ENCODE peak calls at places on chromosomes 5 and 9, in eight cellular contexts. C is astrocyte of the spinal cord, M is esophagus squamous epithelium, G is heart right ventricle, Z is IMR-90, N is adrenal gland, X is A549, E is tibial artery. W is an unnamed sample.
A peak's percentile ranks its signal among the peaks of the same experiment; 100 is the strongest.

GRCh38 chr9:117771162-117771561 is 67.0 kb downstream of the TLR4 start:
- DNase-seq in E (no peak), M (no peak), N (no peak), G (no peak), Z (no peak), X (no peak), C (no peak), W (no peak)

GRCh38 chr9:98691890-98692289 is 16.8 kb downstream of the GABBR2 start:
- DNase-seq in M (no peak), N (no peak), E (no peak), G (no peak), C (no peak), Z (no peak), X (no peak), W (no peak)

GRCh38 chr9:89786650-89787049 is 181.8 kb downstream of the GADD45G start:
- DNase-seq in G (peak; percentile 46), C (peak; percentile 52), M (no peak), E (no peak), X (no peak), Z (no peak), N (no peak), W (no peak)

GRCh38 chr9:128902351-128903078 is 18.3 kb upstream of the PHYHD1 start:
- DNase-seq in E (peak; percentile 91), N (no peak), C (no peak), Z (no peak), X (no peak), G (no peak), M (peak; percentile 42), W (peak; percentile 92)

GRCh38 chr5:133370904-133371303 is 241.4 kb downstream of the FSTL4 start:
- DNase-seq in G (no peak), N (no peak), C (no peak), Z (no peak), X (no peak), M (no peak), E (peak; percentile 47), W (no peak)

GRCh38 chr9:14640294-14640693 is 52.9 kb downstream of the ZDHHC21 start:
- DNase-seq in M (no peak), E (no peak), G (no peak), X (no peak), C (no peak), N (no peak), Z (no peak), W (no peak)

GRCh38 chr5:112733586-112733985 is 4.1 kb upstream of the APC start:
- DNase-seq in N (no peak), E (no peak), C (no peak), G (no peak), M (no peak), X (no peak), Z (no peak), W (no peak)

GRCh38 chr9:87282477-87282991 is 215.1 kb upstream of the DAPK1 start:
- DNase-seq in C (no peak), G (no peak), X (no peak), N (no peak), Z (no peak), E (no peak), M (no peak), W (no peak)

GRCh38 chr9:81174023-81174422 is 515.3 kb downstream of the TLE1 start:
- DNase-seq in N (no peak), G (no peak), X (no peak), E (no peak), M (no peak), C (no peak), Z (no peak), W (no peak)

GRCh38 chr5:17365756-17366155 is 132.3 kb upstream of the TAF11L2 start:
- DNase-seq in X (peak; percentile 42), Z (peak; percentile 89), C (no peak), E (no peak), N (no peak), M (no peak), G (no peak), W (no peak)

GRCh38 chr5:149434162-149435014 is 55.3 kb upstream of the IL17B start:
- DNase-seq in N (peak; percentile 84), E (peak; percentile 83), C (peak; percentile 66), Z (peak; percentile 82), M (no peak), X (peak; percentile 88), G (peak; percentile 69), W (peak; percentile 59)

GRCh38 chr5:149333711-149334443 is 11.4 kb upstream of the GRPEL2 start:
- DNase-seq in E (no peak), M (no peak), C (no peak), Z (peak; percentile 56), G (no peak), X (no peak), N (no peak), W (no peak)

GRCh38 chr5:135039526-135040296 is 5.7 kb upstream of the PITX1 start:
- DNase-seq in C (no peak), G (no peak), E (no peak), X (peak; percentile 35), M (no peak), N (no peak), Z (no peak), W (no peak)

GRCh38 chr5:135038829-135039525 is 4.9 kb upstream of the PITX1 start:
- DNase-seq in Z (no peak), E (no peak), M (no peak), G (no peak), C (no peak), N (no peak), X (no peak), W (no peak)

GRCh38 chr5:135041726-135042125 is 7.7 kb upstream of the PITX1 start:
- DNase-seq in X (no peak), E (no peak), G (no peak), N (no peak), Z (no peak), M (no peak), C (no peak), W (no peak)

GRCh38 chr5:135041145-135041587 is 7.1 kb upstream of the PITX1 start:
- DNase-seq in G (no peak), E (no peak), Z (no peak), N (no peak), X (no peak), M (no peak), C (no peak), W (no peak)

DNA sequence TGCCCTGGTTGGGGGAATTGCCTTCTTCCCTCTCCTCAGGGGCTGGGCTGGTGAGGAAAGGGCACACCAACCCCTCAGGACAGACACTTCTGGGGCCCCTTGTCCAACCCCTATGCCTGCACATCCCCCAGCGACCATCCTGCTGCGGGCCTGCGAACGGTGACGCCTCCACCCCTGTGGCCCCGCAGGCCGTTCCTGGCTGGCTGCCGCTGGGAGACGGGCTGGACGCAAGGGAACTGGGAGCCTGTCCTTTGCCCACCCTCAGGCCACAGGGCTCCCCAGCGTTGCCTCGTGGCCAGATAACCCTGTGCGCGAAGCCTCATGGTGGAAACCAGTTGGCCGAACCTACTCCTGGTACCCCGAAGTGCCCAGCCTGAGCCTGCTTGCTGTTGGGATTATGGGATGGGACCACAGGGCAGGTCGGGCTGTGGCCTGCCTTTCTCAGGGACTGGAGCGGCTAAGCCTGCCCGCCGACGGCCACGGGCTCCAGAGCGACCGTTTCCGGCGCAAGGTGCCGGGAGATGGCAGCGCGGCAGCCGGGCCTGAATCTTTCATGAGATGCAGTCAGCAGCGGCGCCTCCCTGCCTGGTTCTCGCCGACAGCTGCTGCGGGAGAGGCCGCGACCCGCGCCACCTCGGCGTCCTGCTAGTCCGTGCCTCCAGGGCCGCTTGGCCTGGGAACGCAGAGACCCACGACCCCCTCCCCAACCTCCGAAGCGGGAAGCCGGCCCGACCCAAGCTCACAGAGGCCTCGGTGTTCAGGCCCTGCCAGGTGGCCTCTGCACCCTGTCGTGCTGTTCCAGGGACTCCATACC is 6.5 kb upstream of the PITX1 start:
- DNase-seq in Z (no peak), N (no peak), C (no peak), E (no peak), G (no peak), X (no peak), M (no peak), W (no peak)
- H3K4me3 ChIP-seq in Z (no peak overlapping the region), N (no peak overlapping the region), C (no peak overlapping the region), E (no peak overlapping the region), G (no peak overlapping the region), X (no peak overlapping the region), M (peak overlapping the region; percentile 90), W (no peak overlapping the region)

DNA sequence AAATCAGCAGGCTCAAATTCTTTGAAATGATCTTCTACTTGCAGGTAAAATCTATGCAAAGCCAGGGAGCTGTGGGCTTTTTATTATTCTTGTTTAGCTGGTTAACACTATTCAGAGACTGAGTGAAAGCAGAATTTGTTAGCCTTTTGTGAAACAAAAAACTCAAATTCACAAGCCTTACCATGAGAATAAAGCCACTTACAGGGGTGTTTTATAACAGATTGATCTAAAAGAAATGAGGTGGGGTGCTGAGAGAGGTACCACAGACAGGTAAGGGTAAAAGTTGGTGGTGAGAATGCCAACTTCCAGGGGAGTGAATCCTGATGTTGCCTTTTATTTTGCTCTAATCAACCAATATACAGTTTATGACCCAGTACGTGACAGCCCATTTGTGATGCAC is 1585.6 kb downstream of the EFNA5 start:
- DNase-seq in M (no peak), G (no peak), E (no peak), N (no peak), Z (no peak), X (no peak), C (no peak), W (no peak)
- H3K4me3 ChIP-seq in M (no peak overlapping the region), G (no peak overlapping the region), E (no peak overlapping the region), N (no peak overlapping the region), Z (no peak overlapping the region), X (no peak overlapping the region), C (no peak overlapping the region), W (no peak overlapping the region)

GRCh38 chr5:77852068-77852513 is 76.0 kb upstream of the TBCA start:
- DNase-seq in M (no peak), G (no peak), X (no peak), Z (no peak), C (no peak), N (no peak), E (no peak), W (no peak)

GRCh38 chr5:77852514-77853352 is 76.6 kb upstream of the TBCA start:
- DNase-seq in Z (peak; percentile 78), N (peak; percentile 72), G (peak; percentile 62), E (no peak), M (no peak), C (peak; percentile 69), X (peak; percentile 53), W (peak; percentile 58)

GRCh38 chr5:77849308-77849900 is 73.3 kb upstream of the TBCA start:
- DNase-seq in C (no peak), G (no peak), M (no peak), Z (no peak), N (no peak), X (no peak), E (no peak), W (no peak)

GRCh38 chr5:77851229-77852067 is 75.3 kb upstream of the TBCA start:
- DNase-seq in E (no peak), C (no peak), M (no peak), N (peak; percentile 45), G (peak; percentile 14), X (no peak), Z (peak; percentile 14), W (no peak)

GRCh38 chr5:77850536-77851228 is 74.5 kb upstream of the TBCA start:
- DNase-seq in G (no peak), N (no peak), C (no peak), Z (no peak), X (no peak), E (no peak), M (no peak), W (no peak)
- H3K4me3 ChIP-seq in G (peak overlapping the region; percentile 35), N (no peak overlapping the region), C (peak overlapping the region; percentile 45), Z (no peak overlapping the region), X (no peak overlapping the region), E (peak overlapping the region; percentile 64), M (peak overlapping the region; percentile 55), W (no peak overlapping the region)

DNA sequence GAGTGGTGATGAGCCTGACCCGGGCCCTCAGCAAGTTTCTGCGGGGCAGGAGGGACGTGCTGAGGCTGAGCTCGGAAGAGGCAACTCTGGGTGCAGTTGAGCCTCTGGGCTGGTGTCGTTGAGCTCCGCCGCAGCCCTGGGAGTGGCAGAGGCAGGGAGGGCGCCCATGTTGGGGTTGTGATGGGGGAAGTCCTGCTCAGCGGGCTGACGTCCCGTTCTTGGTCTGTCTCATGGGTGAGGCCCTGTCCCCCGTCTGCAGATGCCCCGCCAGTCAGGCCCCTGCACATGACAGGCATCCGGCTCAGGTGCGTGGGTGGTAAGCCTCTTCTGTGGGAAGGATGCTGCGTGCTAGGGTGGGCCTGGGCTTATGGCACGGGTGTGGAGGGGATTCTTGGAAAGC is 64.3 kb downstream of the RXRA start:
- DNase-seq in Z (no peak), N (no peak), M (no peak), X (no peak), G (no peak), C (no peak), E (no peak), W (no peak)
- H3K4me3 ChIP-seq in Z (no peak overlapping the region), N (no peak overlapping the region), M (no peak overlapping the region), X (no peak overlapping the region), G (no peak overlapping the region), C (no peak overlapping the region), E (no peak overlapping the region), W (no peak overlapping the region)